ENCODE peak calls at places on chromosomes 13 and 19, in six cellular contexts. X, B, E, H, Y and G are unnamed samples.

GRCh38 chr19:48618278-48618915 is 581 bp downstream of the RPL18 start:
- DNase-seq in B (no peak), H (no peak), Y (no peak), E (no peak), X (no peak), G (no peak)

GRCh38 chr13:102399791-102400618 is 1.8 kb downstream of the FGF14 start:
- DNase-seq in H (peak; percentile 9), Y (peak; percentile 15), E (peak; percentile 32), X (peak; percentile 15), B (no peak), G (peak; percentile 46)

GRCh38 chr19:28737021-28737525 is 475.9 kb downstream of the UQCRFS1 start:
- DNase-seq in B (no peak), H (no peak), Y (peak; percentile 54), E (peak; percentile 55), X (no peak), G (peak; percentile 35)

GRCh38 chr13:94427313-94427712 is 52.2 kb downstream of the DCT start:
- DNase-seq in E (no peak), X (no peak), Y (peak; percentile 15), H (no peak), B (no peak), G (no peak)

GRCh38 chr19:6580313-6580712 is 10.6 kb downstream of the CD70 start:
- DNase-seq in H (no peak), E (no peak), Y (peak; percentile 42), B (no peak), X (no peak), G (no peak)

GRCh38 chr19:18961767-18962423 is 20.9 kb upstream of the HOMER3 start:
- DNase-seq in X (no peak), B (no peak), H (no peak), E (no peak), Y (no peak), G (peak; percentile 85)

GRCh38 chr13:20422362-20422761 is 103.3 kb downstream of the CRYL1 start:
- DNase-seq in E (no peak), Y (no peak), X (no peak), B (no peak), H (no peak), G (no peak)

GRCh38 chr19:7326105-7326877 is 22.4 kb upstream of the ARHGEF18 start:
- DNase-seq in H (peak; percentile 74), E (no peak), Y (peak; percentile 2), B (no peak), X (no peak), G (peak; percentile 38)

GRCh38 chr13:72726721-72727416 is 560 bp downstream of the MZT1 start:
- DNase-seq in Y (peak; percentile 15), H (peak; percentile 63), E (no peak), X (no peak), B (no peak), G (peak; percentile 79)

GRCh38 chr13:50908371-50908770 is 1.2 kb upstream of the RNASEH2B start:
- DNase-seq in E (no peak), Y (no peak), B (no peak), X (no peak), H (no peak), G (no peak)

GRCh38 chr13:23443110-23443509 is 9.6 kb upstream of the SACS start:
- DNase-seq in X (no peak), H (no peak), B (no peak), Y (no peak), E (no peak), G (no peak)

GRCh38 chr13:29165840-29166239 is 345.7 kb downstream of the MTUS2 start:
- DNase-seq in Y (no peak), B (no peak), H (no peak), X (no peak), E (no peak), G (no peak)

GRCh38 chr19:33905937-33906577 is 109.4 kb downstream of the KCTD15 start:
- DNase-seq in X (peak; percentile 58), E (no peak), B (no peak), Y (peak; percentile 25), H (peak; percentile 85), G (peak; percentile 77)

GRCh38 chr13:25352230-25352629 is 19.5 kb upstream of the ATP8A2 start:
- DNase-seq in X (no peak), B (no peak), E (no peak), H (no peak), Y (no peak), G (no peak)

GRCh38 chr19:14505488-14506239 is 9.7 kb upstream of the GIPC1 start:
- DNase-seq in E (no peak), B (no peak), H (peak; percentile 79), X (no peak), Y (peak; percentile 99), G (peak; percentile 70)